ENCODE peak calls at places on chromosomes 11 and 22, in four cellular contexts. T is activated CD8-positive, alpha-beta memory T cell treated with anti-CD3 and anti-CD28 coated beads, Interleukin-2, amount 10 ng/mL, durations not matched to agents 7 days and 5 days; E is cardiac muscle cell; I is NCI-H460. S is an unnamed sample.

GRCh38 chr11:79198898-79199250 is 242.0 kb downstream of the TENM4 start:
- DNase-seq in T (no peak), E (peak), I (no peak), S (no peak)

GRCh38 chr11:115591380-115591779 is 87.2 kb upstream of the CADM1 start:
- DNase-seq in T (no peak), E (no peak), I (no peak), S (no peak)

GRCh38 chr11:30992513-30992849 is 377.1 kb downstream of the DCDC1 start:
- DNase-seq in T (peak), E (no peak), I (no peak), S (no peak)

GRCh38 chr22:27986459-27986858 is 67.4 kb upstream of the PITPNB start:
- DNase-seq in T (peak), E (no peak), I (no peak), S (no peak)

GRCh38 chr11:127130321-127130720 is 129.8 kb upstream of the KIRREL3 start:
- DNase-seq in T (no peak), E (no peak), I (no peak), S (no peak)

GRCh38 chr11:5679811-5680210 is 5.1 kb downstream of the TRIM5 start:
- DNase-seq in T (no peak), E (no peak), I (no peak), S (no peak)

GRCh38 chr11:79440451-79441158 is at the start of gene TENM4:
- DNase-seq in T (no peak), E (peak), I (no peak), S (peak)

GRCh38 chr11:35792148-35792845 is 129.7 kb downstream of the TRIM44 start:
- DNase-seq in T (no peak), E (peak), I (no peak), S (no peak)

GRCh38 chr11:65242389-65242788 is 19.4 kb upstream of the POLA2 start:
- DNase-seq in T (no peak), E (no peak), I (no peak), S (no peak)

GRCh38 chr11:72683782-72684200 is 9.6 kb upstream of the PDE2A start:
- DNase-seq in T (peak), E (peak), I (peak), S (no peak)

GRCh38 chr11:88246680-88247079 is 71.4 kb upstream of the RAB38 start:
- DNase-seq in T (no peak), E (peak), I (no peak), S (no peak)

GRCh38 chr11:118152020-118152551 is 537 bp downstream of the SCN4B start:
- DNase-seq in T (no peak), E (no peak), I (no peak), S (peak)

GRCh38 chr11:131033151-131033651 is 116.9 kb upstream of the SNX19 start:
- DNase-seq in T (no peak), E (peak), I (peak), S (no peak)

GRCh38 chr11:133833899-133834296 is 11.4 kb downstream of the SPATA19 start:
- DNase-seq in T (no peak), E (no peak), I (no peak), S (no peak)